ENCODE peak calls at places on chromosomes 16 and 17, in five cellular contexts. One of them, this sample, is unnamed.

GRCh38 chr17:32289454-32289853 is 23.8 kb downstream of the RHBDL3 start:
- DNase-seq in prostate gland: no peak
- DNase-seq in stomach: no peak
- DNase-seq in esophagus muscularis mucosa: no peak
- DNase-seq in suprapubic skin: no peak
- DNase-seq in this sample: no peak

GRCh38 chr16:80936410-80936809 is 70.3 kb downstream of the CMC2 start:
- DNase-seq in prostate gland: no peak
- DNase-seq in suprapubic skin: no peak
- DNase-seq in stomach: no peak
- DNase-seq in esophagus muscularis mucosa: no peak
- DNase-seq in this sample: no peak

GRCh38 chr17:67212231-67212630 is 32.8 kb downstream of the HELZ start:
- DNase-seq in esophagus muscularis mucosa: no peak
- DNase-seq in suprapubic skin: no peak
- DNase-seq in stomach: no peak
- DNase-seq in prostate gland: no peak
- DNase-seq in this sample: no peak

GRCh38 chr16:87062569-87063442 is 254.4 kb downstream of the C16orf95 start:
- DNase-seq in prostate gland: peak; percentile 19
- DNase-seq in stomach: peak; percentile 73
- DNase-seq in suprapubic skin: no peak
- DNase-seq in esophagus muscularis mucosa: no peak
- DNase-seq in this sample: peak; percentile 55

GRCh38 chr16:64996641-64997040 is 125.2 kb downstream of the CDH11 start:
- DNase-seq in suprapubic skin: no peak
- DNase-seq in prostate gland: no peak
- DNase-seq in esophagus muscularis mucosa: no peak
- DNase-seq in stomach: no peak
- DNase-seq in this sample: no peak

GRCh38 chr17:81398855-81399451 is 3.7 kb downstream of the BAHCC1 start:
- DNase-seq in prostate gland: no peak
- DNase-seq in stomach: no peak
- DNase-seq in suprapubic skin: no peak
- DNase-seq in esophagus muscularis mucosa: no peak
- DNase-seq in this sample: no peak

GRCh38 chr17:28001149-28001548 is 41.3 kb upstream of the NLK start:
- DNase-seq in esophagus muscularis mucosa: no peak
- DNase-seq in suprapubic skin: no peak
- DNase-seq in prostate gland: no peak
- DNase-seq in stomach: no peak
- DNase-seq in this sample: no peak

GRCh38 chr17:77323413-77324171 is 182.8 kb downstream of the SEC14L1 start:
- DNase-seq in prostate gland: no peak
- DNase-seq in suprapubic skin: peak; percentile 81
- DNase-seq in stomach: peak; percentile 38
- DNase-seq in esophagus muscularis mucosa: no peak
- DNase-seq in this sample: peak; percentile 33

GRCh38 chr17:17978481-17979424 is 6.1 kb downstream of the DRC3 start:
- DNase-seq in esophagus muscularis mucosa: no peak
- DNase-seq in stomach: no peak
- DNase-seq in prostate gland: no peak
- DNase-seq in suprapubic skin: no peak
- DNase-seq in this sample: no peak

GRCh38 chr16:4052801-4053662 is 63.2 kb downstream of the ADCY9 start:
- DNase-seq in esophagus muscularis mucosa: no peak
- DNase-seq in stomach: no peak
- DNase-seq in prostate gland: peak; percentile 52
- DNase-seq in suprapubic skin: peak; percentile 87
- DNase-seq in this sample: peak; percentile 69

GRCh38 chr16:600781-601180 is 10.9 kb downstream of the RAB40C start:
- DNase-seq in prostate gland: no peak
- DNase-seq in suprapubic skin: no peak
- DNase-seq in esophagus muscularis mucosa: no peak
- DNase-seq in stomach: no peak
- DNase-seq in this sample: no peak

GRCh38 chr17:3529817-3530741 is 27.5 kb downstream of the TRPV3 start:
- DNase-seq in prostate gland: no peak
- DNase-seq in stomach: no peak
- DNase-seq in suprapubic skin: no peak
- DNase-seq in esophagus muscularis mucosa: no peak
- DNase-seq in this sample: no peak

GRCh38 chr16:56189990-56190902 is 1.0 kb upstream of the GNAO1 start:
- DNase-seq in esophagus muscularis mucosa: no peak
- DNase-seq in stomach: no peak
- DNase-seq in suprapubic skin: no peak
- DNase-seq in prostate gland: no peak
- DNase-seq in this sample: no peak

GRCh38 chr16:23359092-23359760 is 57.1 kb downstream of the SCNN1B start:
- DNase-seq in stomach: no peak
- DNase-seq in prostate gland: no peak
- DNase-seq in suprapubic skin: no peak
- DNase-seq in esophagus muscularis mucosa: no peak
- DNase-seq in this sample: no peak

GRCh38 chr17:33201255-33201654 is 91.8 kb downstream of the ASIC2 start:
- DNase-seq in suprapubic skin: no peak
- DNase-seq in stomach: no peak
- DNase-seq in prostate gland: no peak
- DNase-seq in esophagus muscularis mucosa: no peak
- DNase-seq in this sample: no peak

GRCh38 chr16:69106491-69107291 is 1.2 kb downstream of the HAS3 start:
- DNase-seq in suprapubic skin: peak; percentile 60
- DNase-seq in stomach: no peak
- DNase-seq in esophagus muscularis mucosa: no peak
- DNase-seq in prostate gland: no peak
- DNase-seq in this sample: peak; percentile 18

GRCh38 chr17:82483204-82483660 is 24.7 kb downstream of the NARF start:
- DNase-seq in prostate gland: no peak
- DNase-seq in suprapubic skin: no peak
- DNase-seq in esophagus muscularis mucosa: no peak
- DNase-seq in stomach: no peak
- DNase-seq in this sample: no peak

GRCh38 chr17:67624886-67625656 is 92.7 kb upstream of the NOL11 start:
- DNase-seq in suprapubic skin: no peak
- DNase-seq in stomach: no peak
- DNase-seq in esophagus muscularis mucosa: no peak
- DNase-seq in prostate gland: no peak
- DNase-seq in this sample: no peak

GRCh38 chr17:34222732-34223486 is 32.2 kb upstream of the CCL2 start:
- DNase-seq in stomach: no peak
- DNase-seq in esophagus muscularis mucosa: no peak
- DNase-seq in suprapubic skin: no peak
- DNase-seq in prostate gland: no peak
- DNase-seq in this sample: no peak

GRCh38 chr16:25066426-25066746 is 45.2 kb upstream of the LCMT1 start:
- DNase-seq in suprapubic skin: no peak
- DNase-seq in esophagus muscularis mucosa: no peak
- DNase-seq in prostate gland: no peak
- DNase-seq in stomach: no peak
- DNase-seq in this sample: no peak

GRCh38 chr16:69340095-69340644 is 598 bp downstream of the NIP7 start:
- DNase-seq in prostate gland: no peak
- DNase-seq in stomach: no peak
- DNase-seq in esophagus muscularis mucosa: no peak
- DNase-seq in suprapubic skin: no peak
- DNase-seq in this sample: no peak

GRCh38 chr16:88385831-88386815 is 3.4 kb downstream of the ZNF469 start:
- DNase-seq in suprapubic skin: no peak
- DNase-seq in stomach: no peak
- DNase-seq in esophagus muscularis mucosa: no peak
- DNase-seq in prostate gland: no peak
- DNase-seq in this sample: no peak

GRCh38 chr17:77723909-77724875 is 234.3 kb upstream of the TNRC6C start:
- DNase-seq in prostate gland: no peak
- DNase-seq in esophagus muscularis mucosa: peak; percentile 64
- DNase-seq in suprapubic skin: peak; percentile 40
- DNase-seq in stomach: no peak
- DNase-seq in this sample: no peak

GRCh38 chr17:1865252-1866037 is 35.6 kb downstream of the RPA1 start:
- DNase-seq in prostate gland: peak; percentile 23
- DNase-seq in stomach: peak; percentile 46
- DNase-seq in esophagus muscularis mucosa: no peak
- DNase-seq in suprapubic skin: no peak
- DNase-seq in this sample: peak; percentile 48

GRCh38 chr16:8729779-8730334 is 55.4 kb downstream of the ABAT start:
- DNase-seq in prostate gland: no peak
- DNase-seq in suprapubic skin: peak; percentile 29
- DNase-seq in stomach: no peak
- DNase-seq in esophagus muscularis mucosa: no peak
- DNase-seq in this sample: no peak

GRCh38 chr17:38871992-38872605 is 2.2 kb downstream of the LASP1 start:
- DNase-seq in prostate gland: no peak
- DNase-seq in stomach: no peak
- DNase-seq in esophagus muscularis mucosa: no peak
- DNase-seq in suprapubic skin: no peak
- DNase-seq in this sample: no peak

GRCh38 chr17:38947189-38947588 is 20.0 kb downstream of the FBXO47 start:
- DNase-seq in stomach: no peak
- DNase-seq in esophagus muscularis mucosa: no peak
- DNase-seq in prostate gland: no peak
- DNase-seq in suprapubic skin: no peak
- DNase-seq in this sample: no peak

GRCh38 chr16:54817432-54817831 is 113.2 kb upstream of the IRX5 start:
- DNase-seq in suprapubic skin: no peak
- DNase-seq in stomach: peak; percentile 40
- DNase-seq in prostate gland: no peak
- DNase-seq in esophagus muscularis mucosa: no peak
- DNase-seq in this sample: no peak

GRCh38 chr17:76179496-76180467 is 38.7 kb upstream of the FOXJ1 start:
- DNase-seq in stomach: no peak
- DNase-seq in suprapubic skin: no peak
- DNase-seq in esophagus muscularis mucosa: no peak
- DNase-seq in prostate gland: no peak
- DNase-seq in this sample: no peak

GRCh38 chr17:79795795-79796569 is 895 bp downstream of the CBX8 start:
- DNase-seq in suprapubic skin: no peak
- DNase-seq in prostate gland: no peak
- DNase-seq in stomach: no peak
- DNase-seq in esophagus muscularis mucosa: no peak
- DNase-seq in this sample: no peak

GRCh38 chr17:71437176-71437575 is 683.6 kb upstream of the SOX9 start:
- DNase-seq in suprapubic skin: no peak
- DNase-seq in stomach: no peak
- DNase-seq in prostate gland: no peak
- DNase-seq in esophagus muscularis mucosa: no peak
- DNase-seq in this sample: no peak

GRCh38 chr16:51391798-51392511 is 240.9 kb upstream of the SALL1 start:
- DNase-seq in prostate gland: no peak
- DNase-seq in stomach: no peak
- DNase-seq in suprapubic skin: no peak
- DNase-seq in esophagus muscularis mucosa: no peak
- DNase-seq in this sample: no peak
- H3K4me3 ChIP-seq in prostate gland: no peak overlapping the region
- H3K4me3 ChIP-seq in stomach: no peak overlapping the region
- H3K4me3 ChIP-seq in suprapubic skin: no peak overlapping the region
- H3K4me3 ChIP-seq in esophagus muscularis mucosa: no peak overlapping the region
- H3K4me3 ChIP-seq in this sample: no peak overlapping the region

GRCh38 chr17:285751-286422 is 66.7 kb downstream of the RPH3AL start:
- DNase-seq in esophagus muscularis mucosa: no peak
- DNase-seq in stomach: no peak
- DNase-seq in prostate gland: no peak
- DNase-seq in suprapubic skin: peak; percentile 37
- DNase-seq in this sample: no peak

GRCh38 chr17:283911-284675 is 68.5 kb downstream of the RPH3AL start:
- DNase-seq in esophagus muscularis mucosa: no peak
- DNase-seq in prostate gland: no peak
- DNase-seq in stomach: no peak
- DNase-seq in suprapubic skin: no peak
- DNase-seq in this sample: no peak

GRCh38 chr17:284676-285355 is 67.8 kb downstream of the RPH3AL start:
- DNase-seq in suprapubic skin: peak; percentile 43
- DNase-seq in stomach: no peak
- DNase-seq in esophagus muscularis mucosa: no peak
- DNase-seq in prostate gland: no peak
- DNase-seq in this sample: no peak

GRCh38 chr17:288802-289356 is 63.7 kb downstream of the RPH3AL start:
- DNase-seq in esophagus muscularis mucosa: no peak
- DNase-seq in prostate gland: no peak
- DNase-seq in suprapubic skin: no peak
- DNase-seq in stomach: no peak
- DNase-seq in this sample: no peak

GRCh38 chr17:286571-286970 is 66.0 kb downstream of the RPH3AL start:
- DNase-seq in stomach: no peak
- DNase-seq in prostate gland: no peak
- DNase-seq in esophagus muscularis mucosa: no peak
- DNase-seq in suprapubic skin: no peak
- DNase-seq in this sample: peak; percentile 2
- TF ChIP-seq POLR2AphosphoS5 in stomach: no peak
- TF ChIP-seq POLR2AphosphoS5 in prostate gland: no peak
- TF ChIP-seq POLR2AphosphoS5 in esophagus muscularis mucosa: no peak
- TF ChIP-seq POLR2AphosphoS5 in suprapubic skin: no peak
- TF ChIP-seq POLR2AphosphoS5 in this sample: no peak

DNA sequence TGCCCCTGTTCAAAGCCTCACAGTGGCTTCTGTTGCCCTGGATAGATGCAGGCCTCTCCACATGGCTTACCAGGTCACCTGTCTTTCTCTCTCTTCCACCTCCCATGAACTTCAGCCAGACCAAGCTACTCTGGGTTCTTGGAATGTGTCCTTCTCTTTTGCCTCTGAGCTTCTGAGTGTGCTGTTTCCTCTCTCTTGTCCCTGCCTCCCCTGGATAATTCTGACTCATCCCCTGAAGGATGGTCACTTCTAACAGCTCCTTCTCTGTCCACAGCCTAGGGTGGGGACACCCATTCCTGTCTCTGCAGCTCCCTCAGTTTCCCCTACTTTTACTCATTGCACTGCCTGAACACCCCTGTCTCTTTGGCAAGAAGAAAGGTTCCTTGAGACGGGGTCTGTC is 2.9 kb downstream of the GUCY2D start:
- DNase-seq in suprapubic skin: peak; percentile 5
- DNase-seq in stomach: no peak
- DNase-seq in prostate gland: no peak
- DNase-seq in esophagus muscularis mucosa: no peak
- DNase-seq in this sample: no peak
- TF ChIP-seq POLR2A in suprapubic skin: no peak
- TF ChIP-seq POLR2A in stomach: no peak
- TF ChIP-seq POLR2A in prostate gland: no peak
- TF ChIP-seq POLR2A in esophagus muscularis mucosa: no peak
- TF ChIP-seq POLR2A in this sample: no peak

DNA sequence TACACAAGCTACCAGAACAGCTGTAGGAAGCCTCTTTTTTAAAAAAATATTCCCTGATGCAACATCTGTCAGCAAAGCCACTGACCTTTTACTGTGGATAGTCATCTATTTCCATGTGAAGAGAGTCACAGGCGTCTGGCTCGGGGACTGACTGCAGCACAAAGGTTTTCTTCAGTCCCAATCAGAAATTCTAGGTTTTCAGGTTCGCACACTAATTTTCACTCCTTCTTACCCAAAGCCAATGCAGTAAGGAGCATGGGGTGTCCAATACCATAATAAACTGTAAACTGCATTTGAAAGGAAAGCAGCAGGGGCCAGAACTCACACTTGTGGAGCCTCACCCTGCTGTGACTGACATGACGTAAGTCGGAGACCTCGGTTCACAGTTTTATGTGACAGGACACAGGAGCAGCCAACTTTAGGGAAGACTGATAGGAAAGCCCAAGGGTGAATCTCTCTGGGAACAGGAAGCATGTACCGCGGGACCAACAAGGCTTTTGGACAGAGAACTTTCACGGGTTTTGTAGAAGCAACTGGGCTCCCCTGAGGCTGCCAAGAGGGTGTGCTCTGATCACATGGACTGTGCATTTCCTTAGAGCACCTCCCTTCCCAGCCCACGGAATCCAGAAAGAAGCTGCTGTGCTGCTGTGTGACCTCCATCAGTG is 9.1 kb upstream of the TMEM100 start:
- DNase-seq in suprapubic skin: peak; percentile 81
- DNase-seq in prostate gland: no peak
- DNase-seq in esophagus muscularis mucosa: no peak
- DNase-seq in stomach: no peak
- DNase-seq in this sample: peak; percentile 24
- H3K4me3 ChIP-seq in suprapubic skin: peak overlapping the region; percentile 35
- H3K4me3 ChIP-seq in prostate gland: no peak overlapping the region
- H3K4me3 ChIP-seq in esophagus muscularis mucosa: peak overlapping the region; percentile 29
- H3K4me3 ChIP-seq in stomach: peak overlapping the region; percentile 15
- H3K4me3 ChIP-seq in this sample: no peak overlapping the region